ENCODE peak calls at places on chromosomes 11 and 22, in eight cellular contexts. U, Q, G, S, P, E, Z and X are unnamed samples.

GRCh38 chr11:126978911-126979310 is 21.7 kb downstream of the KIRREL3 start:
- DNase-seq in U (no peak), Q (no peak), G (no peak), S (no peak), P (no peak), E (no peak), Z (no peak), X (no peak)

GRCh38 chr11:66886671-66887221 is 29.9 kb downstream of the LRFN4 start:
- DNase-seq in U (no peak), Q (no peak), G (peak; percentile 79), S (no peak), P (no peak), E (no peak), Z (no peak), X (no peak)

GRCh38 chr11:74018331-74019005 is 9.6 kb upstream of the UCP3 start:
- DNase-seq in U (peak; percentile 93), Q (peak; percentile 97), G (no peak), S (no peak), P (peak; percentile 96), E (peak; percentile 59), Z (no peak), X (no peak)

GRCh38 chr11:119723952-119724325 is 5.1 kb downstream of the NECTIN1 start:
- DNase-seq in U (no peak), Q (no peak), G (no peak), S (no peak), P (no peak), E (no peak), Z (no peak), X (no peak)

GRCh38 chr22:21698430-21699329 is 32.9 kb downstream of the PPIL2 start:
- DNase-seq in U (no peak), Q (peak; percentile 83), G (no peak), S (no peak), P (no peak), E (no peak), Z (no peak), X (no peak)

GRCh38 chr11:68868221-68868620 is 26.5 kb upstream of the CPT1A start:
- DNase-seq in U (no peak), Q (no peak), G (no peak), S (no peak), P (no peak), E (no peak), Z (no peak), X (no peak)

GRCh38 chr11:134101292-134101691 is 32.4 kb downstream of the JAM3 start:
- DNase-seq in U (no peak), Q (no peak), G (no peak), S (no peak), P (no peak), E (no peak), Z (no peak), X (no peak)

GRCh38 chr11:40293655-40294342 is 1165.7 kb downstream of the LRRC4C start:
- DNase-seq in U (peak; percentile 16), Q (peak; percentile 76), G (peak; percentile 99), S (peak; percentile 33), P (peak; percentile 37), E (peak; percentile 69), Z (peak; percentile 27), X (no peak)

GRCh38 chr11:127524618-127525017 is 524.0 kb upstream of the KIRREL3 start:
- DNase-seq in U (no peak), Q (no peak), G (no peak), S (no peak), P (no peak), E (no peak), Z (no peak), X (no peak)

GRCh38 chr11:59776210-59777066 is 21.3 kb downstream of the STX3 start:
- DNase-seq in U (no peak), Q (no peak), G (no peak), S (no peak), P (peak; percentile 65), E (peak; percentile 36), Z (no peak), X (no peak)

GRCh38 chr11:44574620-44575287 is 9.3 kb downstream of the CD82 start:
- DNase-seq in U (no peak), Q (no peak), G (no peak), S (peak; percentile 78), P (no peak), E (peak; percentile 84), Z (peak; percentile 34), X (no peak)

GRCh38 chr22:32746715-32747114 is 54.8 kb upstream of the TIMP3 start:
- DNase-seq in U (no peak), Q (no peak), G (no peak), S (no peak), P (no peak), E (no peak), Z (no peak), X (no peak)

GRCh38 chr22:18008136-18008535 is 16.2 kb downstream of the MICAL3 start:
- DNase-seq in U (no peak), Q (no peak), G (no peak), S (no peak), P (no peak), E (no peak), Z (no peak), X (no peak)

GRCh38 chr11:73636249-73636648 is 10.1 kb upstream of the PLEKHB1 start:
- DNase-seq in U (no peak), Q (no peak), G (no peak), S (no peak), P (no peak), E (no peak), Z (no peak), X (no peak)

GRCh38 chr11:90250970-90251369 is 28.1 kb upstream of the CHORDC1 start:
- DNase-seq in U (no peak), Q (no peak), G (peak; percentile 74), S (no peak), P (no peak), E (no peak), Z (no peak), X (no peak)

GRCh38 chr11:8217926-8218325 is 45.8 kb downstream of the LMO1 start:
- DNase-seq in U (no peak), Q (no peak), G (no peak), S (no peak), P (no peak), E (no peak), Z (no peak), X (no peak)

GRCh38 chr22:35008213-35008612 is 57.7 kb upstream of the ISX start:
- DNase-seq in U (no peak), Q (no peak), G (no peak), S (no peak), P (no peak), E (no peak), Z (no peak), X (no peak)

GRCh38 chr22:28882545-28882877 is 861 bp upstream of the ZNRF3 start:
- DNase-seq in U (no peak), Q (no peak), G (peak; percentile 55), S (no peak), P (no peak), E (no peak), Z (peak; percentile 43), X (no peak)

GRCh38 chr22:41976070-41976901 is 7.0 kb downstream of the SEPTIN3 start:
- DNase-seq in U (peak; percentile 47), Q (no peak), G (no peak), S (peak; percentile 49), P (peak; percentile 38), E (no peak), Z (no peak), X (peak; percentile 32)

GRCh38 chr11:10379022-10379421 is 74.1 kb downstream of the ADM start:
- DNase-seq in U (no peak), Q (no peak), G (peak; percentile 45), S (peak; percentile 26), P (no peak), E (no peak), Z (no peak), X (no peak)

GRCh38 chr22:24683671-24684070 is 80.7 kb downstream of the GGT1 start:
- DNase-seq in U (no peak), Q (no peak), G (peak; percentile 15), S (no peak), P (no peak), E (peak; percentile 39), Z (no peak), X (no peak)

GRCh38 chr22:19448739-19449421 is 1.4 kb upstream of the C22orf39 start:
- DNase-seq in U (no peak), Q (no peak), G (no peak), S (no peak), P (no peak), E (no peak), Z (peak; percentile 22), X (no peak)

GRCh38 chr22:24977370-24978230 is 25.1 kb downstream of the KIAA1671 start:
- DNase-seq in U (peak; percentile 68), Q (peak; percentile 73), G (peak; percentile 28), S (no peak), P (peak; percentile 72), E (no peak), Z (no peak), X (no peak)

GRCh38 chr11:97667057-97667456 is 1277.2 kb downstream of the JRKL start:
- DNase-seq in U (no peak), Q (no peak), G (no peak), S (no peak), P (no peak), E (no peak), Z (no peak), X (no peak)
- H3K9me3 ChIP-seq in U (no peaks in the 10 kb centered on the region), Q (peaks cover 5% of the 10 kb centered on the region), G (peaks cover 4% of the 10 kb centered on the region), S (no peaks in the 10 kb centered on the region), P (no peaks in the 10 kb centered on the region), E (peaks cover 8% of the 10 kb centered on the region), Z (peaks cover 6% of the 10 kb centered on the region), X (no peaks in the 10 kb centered on the region)

DNA sequence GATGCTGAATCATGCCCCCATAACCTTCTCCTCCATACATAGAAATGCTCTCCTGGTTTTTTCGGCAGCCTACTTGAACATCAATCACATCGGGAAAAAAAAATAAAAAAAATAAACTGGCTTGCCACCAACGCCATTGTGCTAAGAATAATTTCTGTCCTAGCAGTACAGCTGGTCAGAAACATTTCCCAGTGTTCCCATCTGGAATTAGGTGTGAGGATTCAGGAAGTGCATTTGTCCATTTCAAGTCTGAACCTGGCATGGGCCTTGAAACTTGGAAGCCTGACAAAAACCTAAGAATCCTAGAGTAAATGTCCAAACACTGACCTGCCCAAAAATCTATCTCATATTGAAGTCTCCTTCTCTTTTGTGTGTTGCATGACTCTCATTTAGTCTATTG is 16.6 kb upstream of the NAV2 start:
- DNase-seq in U (no peak), Q (no peak), G (no peak), S (no peak), P (no peak), E (no peak), Z (no peak), X (no peak)
- H3K27ac ChIP-seq in U (peak overlapping the region; percentile 23), Q (peak overlapping the region; percentile 9), G (no peak overlapping the region), S (no peak overlapping the region), P (no peak overlapping the region), E (no peak overlapping the region), Z (no peak overlapping the region), X (no peak overlapping the region)

DNA sequence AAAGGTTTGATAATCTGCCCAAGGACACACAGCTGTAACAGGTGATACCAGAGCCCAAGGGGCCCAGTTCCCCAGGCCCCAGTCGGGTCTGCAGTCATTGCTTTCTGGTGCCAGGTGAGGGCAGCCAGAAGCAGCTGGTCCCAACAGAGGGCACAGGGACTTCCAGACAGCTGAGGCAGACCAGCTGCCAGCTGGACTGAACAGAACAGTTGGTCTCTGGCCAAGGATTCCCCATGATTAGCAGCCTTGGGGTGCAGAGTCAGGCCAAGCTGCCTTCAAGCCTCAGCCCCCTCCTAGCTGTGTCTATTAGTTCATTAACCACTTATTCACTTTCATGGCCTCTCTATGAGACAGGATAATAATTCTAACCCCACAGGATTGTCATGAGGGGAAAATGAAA is 105.5 kb downstream of the RRAS2 start:
- DNase-seq in U (no peak), Q (no peak), G (no peak), S (no peak), P (no peak), E (no peak), Z (no peak), X (no peak)
- TF ChIP-seq CTCF in U (no peak), Q (no peak), G (no peak), S (no peak), P (no peak), E (no peak), Z (no peak), X (no peak)

GRCh38 chr11:103370076-103370475 is 260.9 kb downstream of the DYNC2H1 start:
- DNase-seq in U (no peak), Q (no peak), G (no peak), S (no peak), P (no peak), E (no peak), Z (no peak), X (no peak)
- H3K9me3 ChIP-seq in U (peaks cover 6% of the 10 kb centered on the region), Q (peaks cover 10% of the 10 kb centered on the region), G (peaks cover 9% of the 10 kb centered on the region), S (peaks cover 4% of the 10 kb centered on the region), P (no peaks in the 10 kb centered on the region), E (peaks cover 6% of the 10 kb centered on the region), Z (no peaks in the 10 kb centered on the region), X (no peaks in the 10 kb centered on the region)